ENCODE peak calls at places on chromosome X, in six cellular contexts. F, C, O, H, B and V are unnamed samples.

GRCh38 chrX:33195698-33196097 is 15.7 kb downstream of the DMD start:
- DNase-seq in F (no peak), C (no peak), O (no peak), H (no peak), B (no peak), V (no peak)

GRCh38 chrX:38880460-38880859 is 79.2 kb downstream of the MID1IP1 start:
- DNase-seq in F (no peak), C (no peak), O (no peak), H (no peak), B (peak), V (no peak)

GRCh38 chrX:154028502-154029184 is 8.9 kb upstream of the IRAK1 start:
- DNase-seq in F (no peak), C (no peak), O (no peak), H (no peak), B (no peak), V (no peak)

GRCh38 chrX:17617794-17618193 is 119.5 kb upstream of the SCML1 start:
- DNase-seq in F (no peak), C (no peak), O (no peak), H (no peak), B (no peak), V (no peak)

GRCh38 chrX:45758738-45759397 is 558.2 kb upstream of the DIPK2B start:
- DNase-seq in F (no peak), C (no peak), O (no peak), H (no peak), B (no peak), V (no peak)

GRCh38 chrX:30488092-30488491 is 89.5 kb downstream of the TASL start:
- DNase-seq in F (no peak), C (peak), O (no peak), H (no peak), B (no peak), V (no peak)

GRCh38 chrX:40434443-40434842 is 146.3 kb upstream of the ATP6AP2 start:
- DNase-seq in F (no peak), C (no peak), O (no peak), H (no peak), B (no peak), V (no peak)

GRCh38 chrX:6732101-6732500 is 197.2 kb upstream of the VCX3A start:
- DNase-seq in F (no peak), C (no peak), O (no peak), H (no peak), B (no peak), V (no peak)

GRCh38 chrX:39895228-39896110 is 202.3 kb downstream of the BCOR start:
- DNase-seq in F (no peak), C (no peak), O (no peak), H (no peak), B (no peak), V (no peak)

GRCh38 chrX:134600714-134601113 is 57.6 kb downstream of the PLAC1 start:
- DNase-seq in F (no peak), C (no peak), O (no peak), H (no peak), B (no peak), V (no peak)

GRCh38 chrX:115029869-115030564 is 12.6 kb upstream of the IL13RA2 start:
- DNase-seq in F (no peak), C (no peak), O (no peak), H (no peak), B (no peak), V (no peak)

GRCh38 chrX:79290596-79290995 is 76.5 kb downstream of the ITM2A start:
- DNase-seq in F (no peak), C (no peak), O (no peak), H (no peak), B (no peak), V (no peak)

GRCh38 chrX:9739130-9739529 is 26.5 kb downstream of the GPR143 start:
- DNase-seq in F (no peak), C (no peak), O (no peak), H (no peak), B (no peak), V (no peak)

GRCh38 chrX:139077303-139078131 is 366.0 kb upstream of the FGF13 start:
- DNase-seq in F (no peak), C (no peak), O (no peak), H (no peak), B (no peak), V (no peak)

DNA sequence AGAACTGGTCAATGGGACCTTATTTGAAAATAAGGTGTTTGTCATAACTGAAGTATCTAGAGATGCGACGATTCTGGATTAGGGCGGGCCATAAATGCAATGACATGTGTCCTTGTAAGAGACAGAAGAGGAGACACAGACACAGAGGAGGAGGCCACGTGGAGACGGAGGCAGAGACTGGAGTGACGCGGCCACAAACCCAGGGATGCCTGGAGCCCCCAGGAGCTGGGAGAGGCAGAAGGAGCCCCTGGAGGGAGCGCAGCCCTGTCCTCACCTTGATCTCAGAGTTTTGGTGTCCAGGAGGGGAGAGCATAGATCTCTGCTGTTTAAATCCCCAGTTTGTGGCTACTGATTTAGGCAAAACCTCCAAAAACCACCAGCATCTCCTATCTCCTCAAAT is 5.0 kb downstream of the GTPBP6 start:
- DNase-seq in F (no peak), C (no peak), O (no peak), H (peak), B (no peak), V (no peak)
- H3K27ac ChIP-seq in F (no peak), C (no peak), O (no peak), H (no peak), B (no peak), V (no peak)

DNA sequence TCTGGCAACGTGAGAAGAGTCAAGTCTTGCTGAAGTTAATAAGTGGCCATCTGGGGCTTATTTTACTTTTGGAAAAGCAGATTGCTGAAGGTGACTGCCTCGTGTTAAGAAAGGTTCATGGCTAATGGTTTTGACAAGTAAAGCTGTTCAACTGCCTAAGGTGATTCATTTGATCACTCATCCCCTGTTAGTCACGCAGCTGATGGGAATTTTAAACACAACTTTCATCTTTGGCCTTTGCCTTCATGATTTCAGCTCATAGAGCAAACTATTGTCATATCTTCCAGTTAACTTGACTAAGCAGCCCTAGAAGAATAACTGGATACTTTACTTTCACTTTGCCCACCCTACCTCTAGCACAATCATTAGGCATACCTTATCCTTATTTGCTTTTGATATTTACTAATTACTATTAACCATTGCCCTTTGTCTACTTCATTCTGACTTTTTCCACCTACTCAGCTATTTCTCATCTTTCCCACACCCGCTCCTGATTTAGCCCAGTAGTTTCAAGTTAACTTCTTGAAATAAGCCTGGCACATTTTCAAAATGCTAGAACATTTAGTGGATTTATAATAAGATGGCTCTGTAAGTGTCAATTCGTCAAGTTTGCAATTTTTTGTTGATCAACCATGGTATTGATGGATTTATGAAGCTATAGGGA is 170.6 kb upstream of the S100G start:
- DNase-seq in F (no peak), C (no peak), O (no peak), H (no peak), B (no peak), V (no peak)
- H3K27ac ChIP-seq in F (no peak), C (no peak), O (no peak), H (no peak), B (no peak), V (no peak)

GRCh38 chrX:11580789-11581188 is 84.9 kb downstream of the ARHGAP6 start:
- DNase-seq in F (no peak), C (no peak), O (no peak), H (no peak), B (no peak), V (no peak)
- H3K27ac ChIP-seq in F (no peak), C (no peak), O (no peak), H (no peak), B (no peak), V (no peak)

DNA sequence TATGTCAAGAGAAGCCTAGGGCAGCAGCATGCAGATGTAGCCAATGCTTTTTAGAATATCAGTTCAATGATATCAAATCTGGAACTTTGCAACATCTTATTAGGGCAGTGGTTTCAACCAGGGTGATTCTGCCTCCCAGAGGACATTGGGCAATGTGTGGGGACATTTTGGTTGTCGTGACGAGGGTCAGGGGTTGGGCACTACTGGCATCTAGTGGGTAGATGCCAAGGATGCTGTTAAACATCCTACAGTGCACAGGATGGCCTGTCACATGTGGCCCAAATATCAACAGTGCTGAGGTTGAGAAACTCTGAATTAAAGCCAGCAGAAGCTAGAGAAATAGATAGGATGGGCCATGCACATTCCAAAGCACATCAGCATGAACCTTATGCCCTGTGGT is 152.3 kb downstream of the AMELX start:
- DNase-seq in F (no peak), C (no peak), O (no peak), H (no peak), B (no peak), V (no peak)
- H3K27ac ChIP-seq in F (no peak), C (no peak), O (no peak), H (no peak), B (no peak), V (no peak)

GRCh38 chrX:5054852-5055251 is 1173.8 kb downstream of the NLGN4X start:
- DNase-seq in F (no peak), C (no peak), O (no peak), H (no peak), B (no peak), V (no peak)

GRCh38 chrX:5051831-5052491 is 1176.7 kb downstream of the NLGN4X start:
- DNase-seq in F (no peak), C (no peak), O (peak), H (peak), B (peak), V (no peak)
- H3K27ac ChIP-seq in F (no peak), C (no peak), O (peak), H (no peak), B (no peak), V (no peak)